ENCODE peak calls at places on chromosomes 3 and 15, in seven cellular contexts. E is fibroblast of lung, N is neural progenitor cell, F is A549, C is AG04450, A is aorta, J is HepG2. Y is an unnamed sample. For H3K9me3, the result is how much of the 10 kb centered on the place peaks cover.

GRCh38 chr3:46351646-46352045 is 2.3 kb upstream of the CCR2 start:
- DNase-seq in N (no peak), J (no peak), F (no peak), C (no peak), A (no peak), E (no peak), Y (no peak)

GRCh38 chr3:137110392-137110996 is 152.7 kb downstream of the IL20RB start:
- DNase-seq in F (peak), A (no peak), N (peak), J (peak), C (no peak), E (peak), Y (no peak)

GRCh38 chr15:86572368-86572841 is 492.7 kb downstream of the AGBL1 start:
- DNase-seq in E (no peak), C (no peak), F (no peak), N (no peak), J (no peak), A (no peak), Y (peak)

GRCh38 chr3:9229886-9230285 is 19.6 kb downstream of the SRGAP3 start:
- DNase-seq in N (no peak), F (no peak), C (no peak), J (no peak), A (no peak), E (no peak), Y (no peak)

GRCh38 chr3:177982034-177982433 is 554.2 kb upstream of the KCNMB2 start:
- DNase-seq in J (no peak), N (no peak), A (no peak), F (no peak), E (peak), C (no peak), Y (no peak)

GRCh38 chr3:51681453-51681852 is 10.4 kb downstream of the TEX264 start:
- DNase-seq in N (no peak), F (no peak), E (no peak), A (peak), J (no peak), C (no peak), Y (no peak)

GRCh38 chr15:75182187-75183131 is 19.2 kb upstream of the C15orf39 start:
- DNase-seq in A (no peak), J (peak), E (peak), F (no peak), C (no peak), N (no peak), Y (peak)

GRCh38 chr3:120224249-120224648 is 60.8 kb downstream of the GPR156 start:
- DNase-seq in F (no peak), A (no peak), C (no peak), J (no peak), N (no peak), E (no peak), Y (no peak)

GRCh38 chr3:28846948-28847527 is 433.8 kb upstream of the RBMS3 start:
- DNase-seq in N (no peak), E (no peak), F (no peak), J (no peak), A (no peak), C (no peak), Y (no peak)

GRCh38 chr3:23602895-23603443 is 202.8 kb upstream of the UBE2E1 start:
- DNase-seq in N (peak), J (no peak), F (no peak), C (no peak), A (no peak), E (no peak), Y (no peak)

GRCh38 chr3:55089211-55089610 is 161.4 kb upstream of the LRTM1 start:
- DNase-seq in A (no peak), J (no peak), C (no peak), E (peak), F (no peak), N (no peak), Y (no peak)

GRCh38 chr15:25247418-25248030 is 191.3 kb downstream of the UBE3A start:
- DNase-seq in J (no peak), F (no peak), C (no peak), A (peak), N (no peak), E (no peak), Y (no peak)
- H3K9me3 ChIP-seq in J (half or more), F (under half), C (half or more), A (under half), N (under half), E (under half), Y (half or more)

DNA sequence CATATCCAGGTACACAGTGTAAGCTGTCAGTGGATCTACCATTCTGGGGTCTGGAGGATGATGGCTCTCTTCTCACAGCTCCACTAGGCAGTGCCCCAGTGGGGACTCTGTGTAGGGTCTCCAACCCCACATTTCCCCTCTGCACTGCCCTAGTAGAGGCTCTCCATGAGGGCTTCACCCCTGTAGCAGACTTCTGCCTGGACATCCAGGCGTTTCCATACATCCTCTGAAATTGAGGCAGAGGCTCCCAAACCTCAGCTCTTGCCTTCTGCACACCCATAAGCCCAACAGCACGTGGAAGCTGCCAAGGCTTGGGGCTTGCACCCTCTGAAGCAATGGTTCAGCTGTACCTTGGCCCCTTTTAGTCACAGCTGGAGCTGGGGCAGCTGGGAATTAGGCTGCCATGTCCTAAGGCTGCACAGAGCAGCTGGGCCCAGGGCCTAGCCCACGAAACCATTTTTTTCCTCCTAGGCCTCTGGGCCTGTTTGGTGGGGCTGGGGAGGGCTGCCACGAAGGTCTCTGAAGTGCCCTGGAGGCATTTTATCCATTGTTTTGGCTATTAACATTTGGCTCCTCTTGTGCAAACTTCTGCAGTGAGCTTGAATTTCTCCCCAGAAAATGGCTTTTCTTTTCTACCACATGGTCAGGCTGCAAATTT is 65.5 kb upstream of the FILIP1L start:
- DNase-seq in E (no peak), C (no peak), N (no peak), F (no peak), A (no peak), J (no peak), Y (no peak)
- H3K9me3 ChIP-seq in E (under half), C (under half), N (under half), F (under half), A (under half), J (under half), Y (under half)

GRCh38 chr3:33063651-33064051 is 33.3 kb downstream of the GLB1 start:
- DNase-seq in E (peak), C (no peak), F (no peak), N (no peak), A (no peak), J (no peak), Y (no peak)

GRCh38 chr3:33067484-33067883 is 29.5 kb downstream of the GLB1 start:
- DNase-seq in N (no peak), C (no peak), J (peak), E (peak), F (no peak), A (no peak), Y (no peak)

GRCh38 chr3:33062814-33063346 is 34.1 kb downstream of the GLB1 start:
- DNase-seq in C (no peak), E (no peak), J (no peak), N (no peak), F (no peak), A (no peak), Y (no peak)

GRCh38 chr3:33061782-33062181 is 35.2 kb downstream of the GLB1 start:
- DNase-seq in J (no peak), A (no peak), F (no peak), E (peak), C (peak), N (no peak), Y (no peak)

GRCh38 chr3:33064929-33065328 is 32.0 kb downstream of the GLB1 start:
- DNase-seq in E (no peak), A (no peak), J (peak), C (no peak), N (no peak), F (no peak), Y (no peak)
- H3K9me3 ChIP-seq in E (under half), A (under half), J (under half), C (under half), N (under half), F (under half), Y (under half)

GRCh38 chr3:112512320-112512719 is 13.0 kb upstream of the BTLA start:
- DNase-seq in F (no peak), E (no peak), N (peak), J (no peak), C (no peak), A (no peak), Y (no peak)

GRCh38 chr3:112508860-112509259 is 9.6 kb upstream of the BTLA start:
- DNase-seq in N (no peak), F (no peak), J (no peak), A (no peak), C (no peak), E (no peak), Y (no peak)

GRCh38 chr3:112519424-112520001 is 20.2 kb upstream of the BTLA start:
- DNase-seq in A (no peak), C (peak), F (peak), N (peak), J (peak), E (peak), Y (no peak)

GRCh38 chr3:112514527-112515128 is 15.4 kb upstream of the BTLA start:
- DNase-seq in E (peak), C (no peak), J (no peak), F (no peak), A (no peak), N (no peak), Y (no peak)
- H3K9me3 ChIP-seq in E (under half), C (under half), J (under half), F (under half), A (under half), N (under half), Y (under half)

GRCh38 chr3:192372627-192373026 is 354.7 kb downstream of the FGF12 start:
- DNase-seq in C (no peak), F (no peak), E (no peak), N (no peak), A (no peak), J (no peak), Y (no peak)

GRCh38 chr3:192367616-192368015 is 359.7 kb downstream of the FGF12 start:
- DNase-seq in N (no peak), J (no peak), E (no peak), F (no peak), C (no peak), A (no peak), Y (no peak)

GRCh38 chr3:192366916-192367315 is 360.4 kb downstream of the FGF12 start:
- DNase-seq in C (no peak), A (no peak), F (no peak), N (no peak), E (no peak), J (no peak), Y (no peak)

GRCh38 chr3:192372001-192372400 is 355.3 kb downstream of the FGF12 start:
- DNase-seq in F (no peak), C (no peak), J (no peak), E (no peak), N (no peak), A (no peak), Y (no peak)
- H3K9me3 ChIP-seq in F (under half), C (under half), J (under half), E (under half), N (under half), A (under half), Y (under half)

Y was measured in RWPE2.